ENCODE peak calls at places on chromosomes 1 and 21, in four cellular contexts. E, N, W and A are unnamed samples. For H3K4me1 and H3K27me3, the result is how much of the 10 kb centered on the place peaks cover.

GRCh38 chr1:19582318-19582717 is 61.8 kb upstream of the NBL1 start:
- DNase-seq in E (peak), N (peak), W (peak), A (no peak)

GRCh38 chr21:40337981-40338380 is 470.7 kb downstream of the PCP4 start:
- DNase-seq in E (no peak), N (no peak), W (no peak), A (no peak)

GRCh38 chr1:171985639-171986038 is 144.3 kb downstream of the DNM3 start:
- DNase-seq in E (no peak), N (no peak), W (no peak), A (no peak)

GRCh38 chr1:24400065-24400464 is 13.5 kb downstream of the STPG1 start:
- DNase-seq in E (no peak), N (no peak), W (no peak), A (no peak)

GRCh38 chr1:155305881-155306391 is 2.7 kb upstream of the FDPS start:
- DNase-seq in E (no peak), N (no peak), W (no peak), A (no peak)

GRCh38 chr1:204464701-204465100 is 29.9 kb downstream of the PIK3C2B start:
- DNase-seq in E (no peak), N (no peak), W (no peak), A (no peak)

GRCh38 chr1:47722101-47722500 is 275.1 kb downstream of the TRABD2B start:
- DNase-seq in E (no peak), N (no peak), W (no peak), A (no peak)

GRCh38 chr21:28193189-28193588 is 799.5 kb downstream of the LTN1 start:
- DNase-seq in E (no peak), N (no peak), W (no peak), A (no peak)

GRCh38 chr1:7478797-7479499 is 292.1 kb upstream of the VAMP3 start:
- DNase-seq in E (no peak), N (no peak), W (no peak), A (no peak)

GRCh38 chr1:25476186-25477097 is 45.7 kb downstream of the MACO1 start:
- DNase-seq in E (peak), N (no peak), W (no peak), A (no peak)

GRCh38 chr21:37532868-37533780 is 166.6 kb downstream of the DYRK1A start:
- DNase-seq in E (no peak), N (no peak), W (no peak), A (no peak)

GRCh38 chr21:41422546-41423372 is 3.3 kb upstream of the MX1 start:
- DNase-seq in E (no peak), N (no peak), W (peak), A (no peak)

GRCh38 chr21:14957836-14958235 is 107.0 kb downstream of the NRIP1 start:
- DNase-seq in E (no peak), N (no peak), W (no peak), A (no peak)

GRCh38 chr1:86200901-86201300 is 44.3 kb upstream of the COL24A1 start:
- DNase-seq in E (no peak), N (no peak), W (no peak), A (no peak)

GRCh38 chr1:82185084-82185483 is 384.4 kb downstream of the ADGRL2 start:
- DNase-seq in E (no peak), N (no peak), W (no peak), A (no peak)

GRCh38 chr1:108896160-108897150 is 19.7 kb downstream of the GPSM2 start:
- DNase-seq in E (no peak), N (peak), W (no peak), A (no peak)

GRCh38 chr1:44310006-44310405 is 45.1 kb downstream of the ERI3 start:
- DNase-seq in E (no peak), N (no peak), W (no peak), A (no peak)

GRCh38 chr1:1213153-1213918 is 617 bp downstream of the TNFRSF4 start:
- DNase-seq in E (peak), N (peak), W (no peak), A (no peak)

GRCh38 chr21:18164933-18165332 is 79.7 kb upstream of the CHODL start:
- DNase-seq in E (no peak), N (no peak), W (no peak), A (no peak)

GRCh38 chr1:155094622-155094948 is 15.9 kb downstream of the EFNA3 start:
- DNase-seq in E (no peak), N (no peak), W (no peak), A (no peak)

GRCh38 chr1:18960409-18960808 is 3.9 kb upstream of the IFFO2 start:
- DNase-seq in E (no peak), N (no peak), W (no peak), A (peak)

GRCh38 chr1:208105756-208106155 is 138.4 kb downstream of the PLXNA2 start:
- DNase-seq in E (no peak), N (no peak), W (no peak), A (no peak)

GRCh38 chr1:33302325-33302724 is 18.6 kb downstream of the A3GALT2 start:
- DNase-seq in E (no peak), N (no peak), W (no peak), A (no peak)

GRCh38 chr1:160954158-160955104 is at the start of gene ITLN2:
- DNase-seq in E (peak), N (no peak), W (no peak), A (no peak)

GRCh38 chr1:247330548-247331171 is 1.0 kb downstream of the ZNF496 start:
- DNase-seq in E (no peak), N (no peak), W (no peak), A (no peak)

GRCh38 chr1:30345525-30346145 is 377.8 kb downstream of the MATN1 start:
- DNase-seq in E (no peak), N (no peak), W (no peak), A (no peak)

GRCh38 chr21:38223893-38224540 is 32.8 kb upstream of the KCNJ15 start:
- DNase-seq in E (no peak), N (no peak), W (no peak), A (no peak)

GRCh38 chr1:208837242-208837641 is 593.1 kb upstream of the PLXNA2 start:
- DNase-seq in E (no peak), N (no peak), W (no peak), A (no peak)

DNA sequence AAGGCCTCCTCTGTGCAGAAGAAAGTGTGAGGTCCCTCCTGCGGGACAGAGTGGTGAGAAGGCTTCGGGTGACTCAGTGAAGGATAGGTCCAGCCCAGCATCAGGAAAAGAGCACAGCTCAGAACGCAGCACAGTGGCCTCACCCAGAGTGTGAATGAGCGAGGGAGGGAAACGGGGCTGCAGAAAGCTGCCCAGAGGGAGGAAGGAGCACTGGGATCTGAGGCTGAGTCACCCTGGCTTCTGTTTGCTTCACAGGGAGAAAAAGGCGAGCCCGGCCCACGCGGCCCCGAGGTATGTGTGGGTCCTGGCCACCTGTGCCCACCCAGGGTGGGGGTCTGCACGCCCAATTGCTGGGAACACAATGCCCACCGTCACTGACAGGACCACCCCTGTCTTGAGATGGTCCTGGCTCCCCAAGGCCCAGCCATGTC is 24.3 kb downstream of the COL6A2 start:
- DNase-seq in E (no peak), N (no peak), W (peak), A (peak)
- H3K27ac ChIP-seq in E (no peak), N (no peak), W (no peak), A (peak)

GRCh38 chr1:164721037-164721496 is 162.1 kb downstream of the PBX1 start:
- DNase-seq in E (no peak), N (no peak), W (no peak), A (no peak)
- H3K4me1 ChIP-seq in E (under half), N (half or more), W (under half), A (under half)

GRCh38 chr1:11978290-11978689 is 2.0 kb upstream of the MFN2 start:
- DNase-seq in E (no peak), N (no peak), W (no peak), A (no peak)
- H3K27me3 ChIP-seq in E (under half), N (under half), W (under half), A (under half)

GRCh38 chr1:76269175-76269574 is 194.6 kb downstream of the ST6GALNAC3 start:
- DNase-seq in E (no peak), N (no peak), W (no peak), A (no peak)
- H3K27ac ChIP-seq in E (no peak), N (no peak), W (no peak), A (no peak)